ENCODE peak calls at places on chromosomes 5 and 9, in nine cellular contexts. B is HCT116, M is neuronal stem cell, G is GM23248, E is PC-3, K is IMR-90, N is neural progenitor cell, X is mesenchymal stem cell, P is NT2/D1. O is an unnamed sample.

GRCh38 chr5:81837667-81838306 is 86.9 kb upstream of the SSBP2 start:
- DNase-seq in B (no peak), P (no peak), G (no peak), X (no peak), K (no peak), N (no peak), M (no peak), E (no peak), O (no peak)

GRCh38 chr9:100601216-100601615 is 23.3 kb downstream of the CAVIN4 start:
- DNase-seq in E (peak; percentile 69), G (peak; percentile 84), N (peak; percentile 74), K (peak; percentile 55), X (peak; percentile 67), B (peak; percentile 61), M (no peak), P (peak; percentile 75), O (no peak)

GRCh38 chr5:135567661-135568060 is 11.1 kb downstream of the CXCL14 start:
- DNase-seq in B (no peak), X (no peak), M (no peak), N (no peak), K (peak; percentile 35), G (no peak), E (no peak), P (no peak), O (peak; percentile 48)

GRCh38 chr9:79353856-79354520 is 217.8 kb upstream of the TLE4 start:
- DNase-seq in M (no peak), N (no peak), K (peak; percentile 85), P (no peak), B (no peak), G (peak; percentile 52), X (peak; percentile 57), E (peak; percentile 53), O (no peak)

GRCh38 chr5:93154551-93154950 is 426.5 kb downstream of the NR2F1-AS1 start:
- DNase-seq in N (no peak), X (no peak), P (no peak), M (no peak), G (no peak), B (no peak), E (no peak), K (peak; percentile 40), O (no peak)

GRCh38 chr5:112216140-112216539 is 202.9 kb downstream of the EPB41L4A start:
- DNase-seq in P (no peak), N (no peak), X (no peak), E (no peak), B (no peak), G (no peak), K (no peak), M (no peak), O (no peak)

GRCh38 chr9:131237931-131238401 is 38.3 kb downstream of the FAM78A start:
- DNase-seq in M (peak; percentile 17), X (peak; percentile 69), B (no peak), E (peak; percentile 8), P (no peak), N (peak; percentile 61), G (peak; percentile 96), K (peak; percentile 88), O (peak; percentile 87)

GRCh38 chr9:127520941-127521918 is 69.9 kb downstream of the LRSAM1 start:
- DNase-seq in M (no peak), E (peak; percentile 33), X (peak; percentile 95), P (no peak), G (peak; percentile 86), N (no peak), K (peak; percentile 83), B (no peak), O (peak; percentile 93)

GRCh38 chr5:132076202-132076830 is 2.7 kb downstream of the CSF2 start:
- DNase-seq in P (no peak), B (no peak), G (no peak), K (no peak), X (peak; percentile 10), M (no peak), E (no peak), N (no peak), O (no peak)

GRCh38 chr5:132074091-132074771 is 642 bp downstream of the CSF2 start:
- DNase-seq in N (no peak), K (no peak), M (no peak), E (peak; percentile 23), B (no peak), G (no peak), P (no peak), X (no peak), O (peak; percentile 46)

GRCh38 chr5:132075719-132076077 is 2.1 kb downstream of the CSF2 start:
- DNase-seq in N (no peak), P (no peak), X (no peak), G (no peak), B (no peak), M (no peak), K (no peak), E (no peak), O (no peak)

GRCh38 chr5:132073231-132074013 is at the start of gene CSF2:
- DNase-seq in N (no peak), B (no peak), M (no peak), X (peak; percentile 6), E (peak; percentile 87), P (no peak), G (peak; percentile 36), K (peak; percentile 40), O (peak; percentile 58)

DNA sequence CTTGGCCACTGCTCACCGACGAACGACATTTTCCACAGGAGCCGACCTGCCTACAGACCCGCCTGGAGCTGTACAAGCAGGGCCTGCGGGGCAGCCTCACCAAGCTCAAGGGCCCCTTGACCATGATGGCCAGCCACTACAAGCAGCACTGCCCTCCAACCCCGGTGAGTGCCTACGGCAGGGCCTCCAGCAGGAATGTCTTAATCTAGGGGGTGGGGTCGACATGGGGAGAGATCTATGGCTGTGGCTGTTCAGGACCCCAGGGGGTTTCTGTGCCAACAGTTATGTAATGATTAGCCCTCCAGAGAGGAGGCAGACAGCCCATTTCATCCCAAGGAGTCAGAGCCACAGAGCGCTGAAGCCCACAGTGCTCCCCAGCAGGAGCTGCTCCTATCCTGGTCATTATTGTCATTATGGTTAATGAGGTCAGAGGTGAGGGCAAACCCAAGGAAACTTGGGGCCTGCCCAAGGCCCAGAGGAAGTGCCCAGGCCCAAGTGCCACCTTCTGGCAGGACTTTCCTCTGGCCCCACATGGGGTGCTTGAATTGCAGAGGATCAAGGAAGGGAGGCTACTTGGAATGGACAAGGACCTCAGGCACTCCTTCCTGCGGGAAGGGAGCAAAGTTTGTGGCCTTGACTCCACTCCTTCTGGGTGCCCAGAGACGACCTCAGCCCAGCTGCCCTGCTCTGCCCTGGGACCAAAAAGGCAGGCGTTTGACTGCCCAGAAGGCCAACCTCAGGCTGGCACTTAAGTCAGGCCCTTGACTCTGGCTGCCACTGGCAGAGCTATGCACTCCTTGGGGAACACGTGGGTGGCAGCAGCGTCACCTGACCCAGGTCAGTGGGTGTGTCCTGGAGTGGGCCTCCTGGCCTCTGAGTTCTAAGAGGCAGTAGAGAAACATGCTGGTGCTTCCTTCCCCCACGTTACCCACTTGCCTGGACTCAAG is 1.5 kb downstream of the CSF2 start:
- DNase-seq in X (no peak), B (peak; percentile 29), P (no peak), E (no peak), K (no peak), M (no peak), G (no peak), N (peak; percentile 16), O (peak; percentile 51)
- H3K9ac ChIP-seq in X (no peak overlapping the region), B (no peak overlapping the region), P (no peak overlapping the region), E (peak overlapping the region; percentile 82), K (no peak overlapping the region), M (no peak overlapping the region), G (no peak overlapping the region), N (no peak overlapping the region), O (no peak overlapping the region)

DNA sequence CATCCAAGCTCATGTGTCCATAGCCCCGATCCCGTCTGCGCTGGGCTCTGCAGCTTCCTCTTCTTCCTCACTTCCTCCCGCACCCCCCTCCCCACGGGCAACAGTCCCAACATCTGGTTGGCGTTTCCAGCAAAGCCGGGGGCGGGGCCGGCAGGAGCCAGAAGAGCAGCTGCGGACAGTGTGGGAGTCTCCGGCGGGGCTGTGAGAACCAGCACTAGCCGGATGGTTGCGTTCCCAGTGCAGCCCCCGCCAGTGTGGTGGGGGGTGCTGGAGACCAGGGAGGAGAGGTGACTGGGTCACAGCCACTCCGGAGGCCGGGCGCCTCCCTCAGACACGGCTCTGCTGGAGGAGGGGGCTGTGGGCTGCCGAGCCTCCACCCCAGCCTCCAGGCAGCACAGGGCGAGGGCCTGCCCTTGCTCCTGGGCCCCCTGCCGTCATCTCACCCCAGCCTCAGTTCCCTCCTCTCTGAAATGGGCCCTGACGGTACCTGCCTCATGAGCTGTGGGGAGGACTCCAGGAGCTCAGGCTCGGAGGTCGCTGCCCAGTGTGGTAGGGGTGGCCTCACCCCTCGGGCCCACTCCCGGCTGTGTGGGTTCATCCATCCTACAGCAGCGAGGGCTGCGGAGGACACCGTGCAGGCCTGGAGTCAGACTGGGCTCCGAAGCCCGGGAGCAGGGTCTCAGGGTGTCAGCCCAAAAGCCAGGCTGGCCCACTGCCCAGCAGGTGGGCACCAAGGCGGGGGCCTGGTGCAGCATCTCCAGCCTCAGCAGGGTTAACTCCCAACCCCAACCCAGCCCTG is 41.5 kb upstream of the NOTCH1 start:
- DNase-seq in N (peak; percentile 93), E (no peak), K (peak; percentile 48), M (no peak), G (peak; percentile 63), B (no peak), X (peak; percentile 80), P (no peak), O (peak; percentile 90)
- H3K9ac ChIP-seq in N (no peak overlapping the region), E (no peak overlapping the region), K (no peak overlapping the region), M (peak overlapping the region; percentile 88), G (no peak overlapping the region), B (no peak overlapping the region), X (peak overlapping the region; percentile 26), P (peak overlapping the region; percentile 70), O (no peak overlapping the region)

DNA sequence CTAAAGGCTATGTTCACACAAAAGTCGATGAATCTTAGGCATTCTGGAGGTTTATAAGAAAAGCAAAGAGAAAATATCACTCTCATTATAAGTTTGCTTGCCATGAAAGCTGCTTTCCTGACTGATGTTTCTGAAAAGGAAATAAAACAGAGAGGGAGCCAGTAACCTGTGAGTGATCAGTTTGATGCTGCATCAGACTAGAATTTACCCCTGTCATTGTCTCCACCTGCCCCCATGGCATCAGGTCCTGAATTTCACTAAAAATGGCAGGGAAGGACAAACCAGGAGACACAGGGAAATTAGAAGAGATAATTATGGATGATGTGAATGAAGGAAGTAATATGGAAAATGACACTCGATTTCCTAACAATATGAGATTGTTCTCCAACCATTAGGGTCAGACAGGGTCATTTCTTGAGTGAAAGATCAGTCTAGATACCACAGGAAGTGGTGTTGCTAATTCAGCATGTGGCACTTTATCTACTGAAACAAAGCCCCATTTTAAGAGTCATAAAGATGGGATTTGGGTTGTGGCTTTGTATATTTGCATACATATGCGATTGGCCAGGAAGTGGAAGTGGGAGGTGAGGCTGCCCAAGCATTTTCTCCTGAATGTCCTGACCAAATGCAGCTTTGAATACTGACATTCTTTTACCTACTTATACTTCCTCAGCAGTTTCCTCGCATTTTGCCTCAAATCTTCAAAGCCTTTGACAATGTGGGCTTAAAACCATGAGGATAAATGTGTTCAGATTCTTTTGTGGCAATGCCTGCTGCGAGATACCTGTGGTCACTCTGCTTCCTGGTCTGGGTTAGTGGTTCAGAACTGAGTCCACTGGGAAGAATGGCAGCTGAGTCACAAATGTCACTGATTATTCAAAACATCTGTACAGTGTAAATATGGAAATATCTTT is 29.7 kb downstream of the MEGF10 start:
- DNase-seq in X (no peak), M (no peak), K (no peak), P (no peak), G (peak; percentile 47), B (no peak), N (no peak), E (no peak), O (no peak)
- H3K9ac ChIP-seq in X (no peak overlapping the region), M (no peak overlapping the region), K (no peak overlapping the region), P (no peak overlapping the region), G (no peak overlapping the region), B (no peak overlapping the region), N (no peak overlapping the region), E (no peak overlapping the region), O (no peak overlapping the region)

DNA sequence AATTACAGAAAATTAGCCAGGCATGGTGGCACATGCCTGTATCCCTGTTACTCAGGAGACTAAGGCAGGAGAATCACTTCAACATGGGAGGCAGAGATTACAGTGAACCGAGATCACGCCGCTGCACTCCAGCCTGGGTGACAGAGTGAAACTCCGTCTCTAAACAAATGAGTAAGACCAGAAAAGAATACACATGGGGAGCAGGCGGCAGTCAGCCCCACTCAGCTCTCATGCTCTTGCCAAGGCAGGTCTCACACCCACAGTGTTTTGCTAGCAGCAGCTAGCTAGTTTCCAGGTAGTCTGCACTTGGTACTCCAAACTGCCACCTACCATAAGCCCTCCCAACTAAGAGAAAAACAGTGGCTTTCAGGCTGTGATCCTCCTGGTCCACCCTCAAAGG is 722.3 kb upstream of the CTNND2 start:
- DNase-seq in N (no peak), X (no peak), M (no peak), E (no peak), B (no peak), P (no peak), G (no peak), K (no peak), O (no peak)
- H3K9ac ChIP-seq in N (no peak overlapping the region), X (no peak overlapping the region), M (no peak overlapping the region), E (no peak overlapping the region), B (no peak overlapping the region), P (no peak overlapping the region), G (no peak overlapping the region), K (no peak overlapping the region), O (no peak overlapping the region)

O was measured in kidney.